ENCODE peak calls at places on chromosomes 1 and 21, in seven cellular contexts. One of them, this sample, is unnamed.

GRCh38 chr1:214912127-214912526 is 170.4 kb upstream of the KCNK2 start:
- DNase-seq in progenitor cell of endocrine pancreas: no peak
- DNase-seq in epithelial cell of proximal tubule: no peak
- DNase-seq in dorsolateral prefrontal cortex: no peak
- DNase-seq in HFF-Myc: no peak
- DNase-seq in fibroblast of mammary gland: no peak
- DNase-seq in IMR-90: no peak
- DNase-seq in this sample: no peak

GRCh38 chr1:41073971-41074370 is 52.4 kb upstream of the SLFNL1 start:
- DNase-seq in progenitor cell of endocrine pancreas: no peak
- DNase-seq in epithelial cell of proximal tubule: peak
- DNase-seq in dorsolateral prefrontal cortex: no peak
- DNase-seq in HFF-Myc: no peak
- DNase-seq in fibroblast of mammary gland: peak
- DNase-seq in IMR-90: peak
- DNase-seq in this sample: no peak

GRCh38 chr1:9591669-9592509 is 3.2 kb downstream of the TMEM201 start:
- DNase-seq in progenitor cell of endocrine pancreas: no peak
- DNase-seq in epithelial cell of proximal tubule: no peak
- DNase-seq in dorsolateral prefrontal cortex: peak
- DNase-seq in HFF-Myc: no peak
- DNase-seq in fibroblast of mammary gland: no peak
- DNase-seq in IMR-90: no peak
- DNase-seq in this sample: no peak

GRCh38 chr1:234149217-234149616 is 224.0 kb upstream of the COA6 start:
- DNase-seq in progenitor cell of endocrine pancreas: no peak
- DNase-seq in epithelial cell of proximal tubule: no peak
- DNase-seq in dorsolateral prefrontal cortex: no peak
- DNase-seq in HFF-Myc: no peak
- DNase-seq in fibroblast of mammary gland: peak
- DNase-seq in IMR-90: peak
- DNase-seq in this sample: no peak

GRCh38 chr1:46806196-46807020 is 7.6 kb downstream of the CYP4B1 start:
- DNase-seq in progenitor cell of endocrine pancreas: no peak
- DNase-seq in epithelial cell of proximal tubule: peak
- DNase-seq in dorsolateral prefrontal cortex: no peak
- DNase-seq in HFF-Myc: no peak
- DNase-seq in fibroblast of mammary gland: peak
- DNase-seq in IMR-90: no peak
- DNase-seq in this sample: no peak

GRCh38 chr1:21491483-21492170 is 17.6 kb upstream of the ALPL start:
- DNase-seq in progenitor cell of endocrine pancreas: no peak
- DNase-seq in epithelial cell of proximal tubule: no peak
- DNase-seq in dorsolateral prefrontal cortex: no peak
- DNase-seq in HFF-Myc: no peak
- DNase-seq in fibroblast of mammary gland: no peak
- DNase-seq in IMR-90: no peak
- DNase-seq in this sample: no peak

GRCh38 chr21:42207426-42207825 is 11.5 kb upstream of the ABCG1 start:
- DNase-seq in progenitor cell of endocrine pancreas: no peak
- DNase-seq in epithelial cell of proximal tubule: no peak
- DNase-seq in dorsolateral prefrontal cortex: no peak
- DNase-seq in HFF-Myc: no peak
- DNase-seq in fibroblast of mammary gland: no peak
- DNase-seq in IMR-90: no peak
- DNase-seq in this sample: no peak

GRCh38 chr1:183327429-183328290 is 90.5 kb downstream of the NMNAT2 start:
- DNase-seq in progenitor cell of endocrine pancreas: no peak
- DNase-seq in epithelial cell of proximal tubule: no peak
- DNase-seq in dorsolateral prefrontal cortex: no peak
- DNase-seq in HFF-Myc: no peak
- DNase-seq in fibroblast of mammary gland: peak
- DNase-seq in IMR-90: no peak
- DNase-seq in this sample: no peak

GRCh38 chr21:39387461-39388037 is 38.7 kb upstream of the HMGN1 start:
- DNase-seq in progenitor cell of endocrine pancreas: peak
- DNase-seq in epithelial cell of proximal tubule: no peak
- DNase-seq in dorsolateral prefrontal cortex: peak
- DNase-seq in HFF-Myc: no peak
- DNase-seq in fibroblast of mammary gland: peak
- DNase-seq in IMR-90: peak
- DNase-seq in this sample: peak

GRCh38 chr21:39388038-39388810 is 39.3 kb upstream of the HMGN1 start:
- DNase-seq in progenitor cell of endocrine pancreas: peak
- DNase-seq in epithelial cell of proximal tubule: no peak
- DNase-seq in dorsolateral prefrontal cortex: peak
- DNase-seq in HFF-Myc: no peak
- DNase-seq in fibroblast of mammary gland: peak
- DNase-seq in IMR-90: peak
- DNase-seq in this sample: peak

GRCh38 chr21:39386194-39386593 is 37.3 kb upstream of the HMGN1 start:
- DNase-seq in progenitor cell of endocrine pancreas: no peak
- DNase-seq in epithelial cell of proximal tubule: no peak
- DNase-seq in dorsolateral prefrontal cortex: peak
- DNase-seq in HFF-Myc: no peak
- DNase-seq in fibroblast of mammary gland: peak
- DNase-seq in IMR-90: no peak
- DNase-seq in this sample: no peak

GRCh38 chr21:39385299-39386145 is 36.6 kb upstream of the HMGN1 start:
- DNase-seq in progenitor cell of endocrine pancreas: no peak
- DNase-seq in epithelial cell of proximal tubule: no peak
- DNase-seq in dorsolateral prefrontal cortex: peak
- DNase-seq in HFF-Myc: no peak
- DNase-seq in fibroblast of mammary gland: peak
- DNase-seq in IMR-90: peak
- DNase-seq in this sample: peak

DNA sequence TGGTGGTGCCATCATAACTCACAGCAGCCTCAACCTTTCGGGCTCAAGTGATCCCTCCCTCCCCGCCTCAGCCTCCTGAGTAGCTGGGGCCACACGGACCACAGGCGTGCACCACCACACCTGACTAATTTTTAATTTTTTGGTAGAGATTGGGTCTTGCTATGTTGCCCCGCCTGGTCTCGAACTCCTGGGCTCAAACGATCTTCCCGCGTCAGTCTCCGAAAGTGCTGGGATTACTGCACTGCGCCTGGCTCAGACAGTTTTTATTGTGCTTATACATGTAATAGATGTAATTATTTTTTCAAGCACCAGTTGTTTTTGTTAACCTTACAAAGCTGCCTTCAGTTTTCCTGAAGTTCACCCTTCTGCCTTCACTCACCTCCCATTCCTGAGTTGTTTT is 38.0 kb upstream of the HMGN1 start:
- DNase-seq in progenitor cell of endocrine pancreas: no peak
- DNase-seq in epithelial cell of proximal tubule: no peak
- DNase-seq in dorsolateral prefrontal cortex: no peak
- DNase-seq in HFF-Myc: no peak
- DNase-seq in fibroblast of mammary gland: no peak
- DNase-seq in IMR-90: no peak
- DNase-seq in this sample: no peak
- TF ChIP-seq CTCF in progenitor cell of endocrine pancreas: no peak
- TF ChIP-seq CTCF in epithelial cell of proximal tubule: no peak
- TF ChIP-seq CTCF in dorsolateral prefrontal cortex: no peak
- TF ChIP-seq CTCF in HFF-Myc: no peak
- TF ChIP-seq CTCF in fibroblast of mammary gland: no peak
- TF ChIP-seq CTCF in IMR-90: no peak
- TF ChIP-seq CTCF in this sample: no peak

GRCh38 chr1:206739411-206740076 is 31.0 kb upstream of the IL19 start:
- DNase-seq in progenitor cell of endocrine pancreas: no peak
- DNase-seq in epithelial cell of proximal tubule: no peak
- DNase-seq in dorsolateral prefrontal cortex: no peak
- DNase-seq in HFF-Myc: no peak
- DNase-seq in fibroblast of mammary gland: no peak
- DNase-seq in IMR-90: peak
- DNase-seq in this sample: peak

GRCh38 chr1:206736878-206737728 is 33.5 kb upstream of the IL19 start:
- DNase-seq in progenitor cell of endocrine pancreas: no peak
- DNase-seq in epithelial cell of proximal tubule: no peak
- DNase-seq in dorsolateral prefrontal cortex: no peak
- DNase-seq in HFF-Myc: no peak
- DNase-seq in fibroblast of mammary gland: no peak
- DNase-seq in IMR-90: no peak
- DNase-seq in this sample: peak

GRCh38 chr1:206741142-206741701 is 29.4 kb upstream of the IL19 start:
- DNase-seq in progenitor cell of endocrine pancreas: no peak
- DNase-seq in epithelial cell of proximal tubule: no peak
- DNase-seq in dorsolateral prefrontal cortex: no peak
- DNase-seq in HFF-Myc: no peak
- DNase-seq in fibroblast of mammary gland: no peak
- DNase-seq in IMR-90: no peak
- DNase-seq in this sample: no peak

GRCh38 chr1:206737729-206738222 is 32.8 kb upstream of the IL19 start:
- DNase-seq in progenitor cell of endocrine pancreas: no peak
- DNase-seq in epithelial cell of proximal tubule: no peak
- DNase-seq in dorsolateral prefrontal cortex: no peak
- DNase-seq in HFF-Myc: no peak
- DNase-seq in fibroblast of mammary gland: no peak
- DNase-seq in IMR-90: no peak
- DNase-seq in this sample: peak

DNA sequence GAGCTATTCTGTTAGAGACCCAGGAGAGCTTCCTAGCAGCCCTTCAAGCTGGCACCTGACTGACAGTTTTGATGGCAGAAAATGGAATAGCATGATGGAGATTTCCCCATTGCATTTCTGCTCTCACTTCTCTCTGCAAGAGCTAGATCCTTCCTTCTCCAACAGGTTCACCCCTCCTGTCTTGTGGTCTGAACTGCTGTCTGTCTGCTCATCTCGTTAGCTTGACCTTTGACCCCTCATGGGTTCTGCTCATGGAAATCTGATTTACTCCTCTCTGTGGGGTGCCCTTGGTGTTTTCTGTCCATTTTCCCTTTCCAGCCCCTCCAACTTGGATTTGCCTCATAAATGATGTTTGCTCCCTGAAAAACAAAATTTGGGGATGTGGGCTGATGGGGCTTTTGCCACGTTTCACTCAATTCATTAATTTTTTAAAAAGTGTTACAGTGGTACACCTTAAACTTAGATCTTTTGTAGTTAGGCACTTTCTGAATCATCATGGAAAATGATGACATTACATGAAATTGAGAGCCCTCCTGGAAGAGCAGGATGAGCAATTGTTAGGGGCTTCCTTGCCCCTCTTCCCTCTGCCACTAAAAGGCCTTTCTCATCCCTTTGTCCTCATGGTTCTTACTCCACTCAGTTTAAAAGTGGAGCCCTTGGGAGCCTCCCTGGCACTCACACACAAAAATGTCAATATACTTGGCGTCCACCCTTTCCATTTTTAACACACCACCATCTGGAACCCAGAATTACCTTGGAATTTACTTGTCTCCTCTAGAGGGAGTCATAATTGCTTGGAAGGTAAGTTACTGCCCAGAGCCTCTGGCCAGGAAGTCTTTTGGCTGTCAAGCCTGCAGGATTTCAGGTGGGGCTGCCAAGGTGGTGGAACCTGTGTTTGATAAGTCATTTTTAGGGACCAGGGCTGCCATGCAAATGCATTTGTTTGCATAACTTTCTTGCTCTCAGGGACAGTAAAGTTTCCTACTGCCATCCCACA is 31.9 kb upstream of the IL19 start:
- DNase-seq in progenitor cell of endocrine pancreas: no peak
- DNase-seq in epithelial cell of proximal tubule: no peak
- DNase-seq in dorsolateral prefrontal cortex: no peak
- DNase-seq in HFF-Myc: no peak
- DNase-seq in fibroblast of mammary gland: peak
- DNase-seq in IMR-90: peak
- DNase-seq in this sample: peak
- TF ChIP-seq CTCF in progenitor cell of endocrine pancreas: peak
- TF ChIP-seq CTCF in epithelial cell of proximal tubule: peak
- TF ChIP-seq CTCF in dorsolateral prefrontal cortex: no peak
- TF ChIP-seq CTCF in HFF-Myc: peak
- TF ChIP-seq CTCF in fibroblast of mammary gland: peak
- TF ChIP-seq CTCF in IMR-90: peak
- TF ChIP-seq CTCF in this sample: no peak

GRCh38 chr1:77824083-77824482 is 44.6 kb downstream of the MIGA1 start:
- DNase-seq in progenitor cell of endocrine pancreas: no peak
- DNase-seq in epithelial cell of proximal tubule: no peak
- DNase-seq in dorsolateral prefrontal cortex: no peak
- DNase-seq in HFF-Myc: peak
- DNase-seq in fibroblast of mammary gland: peak
- DNase-seq in IMR-90: peak
- DNase-seq in this sample: no peak

GRCh38 chr1:77828098-77828497 is 48.6 kb downstream of the MIGA1 start:
- DNase-seq in progenitor cell of endocrine pancreas: no peak
- DNase-seq in epithelial cell of proximal tubule: no peak
- DNase-seq in dorsolateral prefrontal cortex: no peak
- DNase-seq in HFF-Myc: no peak
- DNase-seq in fibroblast of mammary gland: no peak
- DNase-seq in IMR-90: no peak
- DNase-seq in this sample: no peak

GRCh38 chr1:77824694-77825355 is 45.4 kb downstream of the MIGA1 start:
- DNase-seq in progenitor cell of endocrine pancreas: no peak
- DNase-seq in epithelial cell of proximal tubule: no peak
- DNase-seq in dorsolateral prefrontal cortex: no peak
- DNase-seq in HFF-Myc: no peak
- DNase-seq in fibroblast of mammary gland: peak
- DNase-seq in IMR-90: no peak
- DNase-seq in this sample: no peak

GRCh38 chr1:77829851-77830250 is 50.4 kb downstream of the MIGA1 start:
- DNase-seq in progenitor cell of endocrine pancreas: no peak
- DNase-seq in epithelial cell of proximal tubule: no peak
- DNase-seq in dorsolateral prefrontal cortex: no peak
- DNase-seq in HFF-Myc: no peak
- DNase-seq in fibroblast of mammary gland: no peak
- DNase-seq in IMR-90: no peak
- DNase-seq in this sample: no peak

DNA sequence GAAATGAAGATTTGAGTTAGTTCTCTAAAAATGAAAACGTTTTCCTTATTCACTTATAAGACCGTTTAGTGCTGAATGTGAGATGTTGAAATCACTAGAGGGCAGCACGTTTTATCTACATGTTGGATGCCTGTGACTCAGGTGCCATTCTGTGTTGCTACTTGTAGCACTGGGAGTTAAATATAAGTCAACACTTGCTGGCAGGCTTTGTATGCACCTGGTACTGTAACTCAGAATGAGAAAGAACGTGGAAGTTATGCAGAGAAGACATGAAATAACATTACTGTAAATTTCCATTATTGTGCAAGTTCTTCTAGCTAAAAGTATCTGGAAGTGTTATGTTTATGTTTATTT is 45.9 kb downstream of the MIGA1 start:
- DNase-seq in progenitor cell of endocrine pancreas: no peak
- DNase-seq in epithelial cell of proximal tubule: no peak
- DNase-seq in dorsolateral prefrontal cortex: no peak
- DNase-seq in HFF-Myc: peak
- DNase-seq in fibroblast of mammary gland: peak
- DNase-seq in IMR-90: peak
- DNase-seq in this sample: peak
- TF ChIP-seq CTCF in progenitor cell of endocrine pancreas: peak
- TF ChIP-seq CTCF in epithelial cell of proximal tubule: peak
- TF ChIP-seq CTCF in dorsolateral prefrontal cortex: peak
- TF ChIP-seq CTCF in HFF-Myc: peak
- TF ChIP-seq CTCF in fibroblast of mammary gland: peak
- TF ChIP-seq CTCF in IMR-90: peak
- TF ChIP-seq CTCF in this sample: peak

DNA sequence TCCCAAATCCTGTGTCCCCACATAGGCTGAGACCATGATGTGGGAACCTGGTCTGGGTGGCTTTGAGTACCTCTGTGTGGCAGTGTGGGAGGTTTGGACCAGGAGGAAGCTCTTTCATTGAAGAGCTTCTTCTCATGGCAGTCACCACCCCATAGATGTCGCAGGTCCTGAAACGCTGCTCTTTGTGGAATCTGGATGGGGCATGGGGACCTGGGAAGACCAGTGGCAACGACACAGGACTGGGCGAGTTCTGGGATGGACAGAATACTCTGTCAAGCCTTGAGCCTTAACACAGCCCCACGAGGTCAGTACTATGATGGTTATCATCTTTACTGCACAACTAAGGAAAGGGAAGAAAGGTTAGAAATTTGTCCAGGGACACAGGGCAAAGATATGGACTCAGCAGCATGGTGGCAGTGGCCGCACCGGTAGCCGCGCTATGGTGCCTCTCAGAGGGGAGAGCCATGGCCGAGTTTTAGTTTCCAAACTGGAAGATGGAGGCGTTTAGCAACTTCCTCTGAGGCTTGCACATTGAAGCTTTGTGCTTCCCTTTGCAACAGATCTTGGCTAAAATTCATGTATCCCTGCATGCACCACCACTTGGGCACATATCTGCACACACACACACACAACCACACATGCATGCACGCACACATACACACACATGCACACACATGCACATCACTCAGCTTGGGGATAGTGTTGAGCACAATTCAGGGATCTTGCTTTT is 117.7 kb upstream of the C1orf174 start:
- DNase-seq in progenitor cell of endocrine pancreas: no peak
- DNase-seq in epithelial cell of proximal tubule: no peak
- DNase-seq in dorsolateral prefrontal cortex: no peak
- DNase-seq in HFF-Myc: no peak
- DNase-seq in fibroblast of mammary gland: no peak
- DNase-seq in IMR-90: no peak
- DNase-seq in this sample: no peak
- TF ChIP-seq CTCF in progenitor cell of endocrine pancreas: no peak
- TF ChIP-seq CTCF in epithelial cell of proximal tubule: no peak
- TF ChIP-seq CTCF in dorsolateral prefrontal cortex: no peak
- TF ChIP-seq CTCF in HFF-Myc: no peak
- TF ChIP-seq CTCF in fibroblast of mammary gland: no peak
- TF ChIP-seq CTCF in IMR-90: no peak
- TF ChIP-seq CTCF in this sample: no peak

This sample was measured in activated CD8-positive, alpha-beta T cell treated with anti-CD3 and anti-CD28 coated beads for 36 hours.